ENCODE peak calls at places on chromosome X, in eight cellular contexts. O is activated gamma-delta T cell treated with Interleukin-2 at 50 U/mL for 16 hours; W is skeletal muscle cell; H is neuronal stem cell; A is activated CD4-positive, alpha-beta T cell treated with anti-CD3 and anti-CD28 coated beads, Interleukin-2, amount 10 ng/mL, durations not matched to agents 7 days and 5 days; J is NCI-H524; D is ureter; L is nephron progenitor cell. V is an unnamed sample.

GRCh38 chrX:22800806-22801205 is 199.0 kb upstream of the DDX53 start:
- DNase-seq in O (no peak), W (no peak), H (no peak), A (no peak), J (no peak), D (no peak), L (no peak), V (no peak)

GRCh38 chrX:45803383-45803921 is 602.8 kb upstream of the DIPK2B start:
- DNase-seq in O (no peak), W (peak), H (no peak), A (no peak), J (no peak), D (no peak), L (no peak), V (no peak)

GRCh38 chrX:57640674-57641016 is 39.4 kb downstream of the NLRP2B start:
- DNase-seq in O (no peak), W (no peak), H (no peak), A (no peak), J (no peak), D (no peak), L (no peak), V (no peak)

GRCh38 chrX:109840585-109840984 is 107.5 kb upstream of the ACSL4 start:
- DNase-seq in O (no peak), W (peak), H (no peak), A (no peak), J (no peak), D (no peak), L (no peak), V (peak)

GRCh38 chrX:69538321-69538876 is 34.3 kb downstream of the NALF2 start:
- DNase-seq in O (peak), W (peak), H (peak), A (peak), J (peak), D (peak), L (peak), V (peak)

GRCh38 chrX:41621236-41621651 is 67.5 kb upstream of the GPR34 start:
- DNase-seq in O (no peak), W (no peak), H (no peak), A (no peak), J (no peak), D (no peak), L (no peak), V (peak)

GRCh38 chrX:148290937-148291336 is 209.5 kb upstream of the AFF2 start:
- DNase-seq in O (no peak), W (no peak), H (no peak), A (no peak), J (no peak), D (no peak), L (no peak), V (no peak)

GRCh38 chrX:125205918-125206665 is 113.6 kb upstream of the TEX13C start:
- DNase-seq in O (no peak), W (no peak), H (no peak), A (no peak), J (peak), D (no peak), L (peak), V (no peak)

GRCh38 chrX:29297171-29297800 is 710.0 kb downstream of the IL1RAPL1 start:
- DNase-seq in O (no peak), W (no peak), H (no peak), A (no peak), J (no peak), D (no peak), L (no peak), V (no peak)

GRCh38 chrX:41010188-41010846 is 74.9 kb upstream of the USP9X start:
- DNase-seq in O (peak), W (peak), H (no peak), A (peak), J (no peak), D (peak), L (peak), V (peak)

GRCh38 chrX:68937581-68937980 is 108.8 kb downstream of the EFNB1 start:
- DNase-seq in O (no peak), W (no peak), H (no peak), A (no peak), J (no peak), D (no peak), L (no peak), V (no peak)

GRCh38 chrX:120021927-120022326 is 55.6 kb downstream of the RHOXF2B start:
- DNase-seq in O (no peak), W (no peak), H (no peak), A (no peak), J (no peak), D (no peak), L (no peak), V (peak)

GRCh38 chrX:43165343-43165920 is 387.5 kb upstream of the PPP1R2C start:
- DNase-seq in O (no peak), W (no peak), H (no peak), A (no peak), J (no peak), D (no peak), L (no peak), V (no peak)

GRCh38 chrX:145687707-145688106 is 129.9 kb upstream of the SLITRK2 start:
- DNase-seq in O (no peak), W (no peak), H (no peak), A (no peak), J (no peak), D (no peak), L (no peak), V (no peak)

GRCh38 chrX:3175659-3176438 is 134.6 kb downstream of the ARSF start:
- DNase-seq in O (no peak), W (no peak), H (no peak), A (no peak), J (no peak), D (no peak), L (no peak), V (no peak)

GRCh38 chrX:47168495-47169073 is 23.6 kb downstream of the RBM10 start:
- DNase-seq in O (no peak), W (no peak), H (no peak), A (no peak), J (no peak), D (no peak), L (no peak), V (no peak)

GRCh38 chrX:148562846-148563245 is 62.4 kb downstream of the AFF2 start:
- DNase-seq in O (no peak), W (no peak), H (no peak), A (no peak), J (no peak), D (no peak), L (no peak), V (no peak)

GRCh38 chrX:74505437-74505836 is 84.1 kb downstream of the SLC16A2 start:
- DNase-seq in O (no peak), W (no peak), H (no peak), A (no peak), J (peak), D (no peak), L (peak), V (no peak)

GRCh38 chrX:68982476-68982875 is 153.7 kb downstream of the EFNB1 start:
- DNase-seq in O (no peak), W (no peak), H (no peak), A (no peak), J (no peak), D (no peak), L (no peak), V (no peak)

GRCh38 chrX:124346877-124347241 is 496 bp downstream of the SH2D1A start:
- DNase-seq in O (no peak), W (no peak), H (no peak), A (no peak), J (no peak), D (no peak), L (no peak), V (no peak)

GRCh38 chrX:130108647-130109428 is 1.5 kb downstream of the ELF4 start:
- DNase-seq in O (no peak), W (no peak), H (no peak), A (peak), J (no peak), D (no peak), L (no peak), V (peak)

GRCh38 chrX:91108761-91109160 is 325.9 kb upstream of the PABPC5 start:
- DNase-seq in O (no peak), W (no peak), H (no peak), A (no peak), J (no peak), D (no peak), L (no peak), V (no peak)

GRCh38 chrX:85024562-85024961 is 20.9 kb downstream of the APOOL start:
- DNase-seq in O (no peak), W (no peak), H (no peak), A (no peak), J (peak), D (no peak), L (no peak), V (no peak)

GRCh38 chrX:85994787-85995186 is 52.6 kb downstream of the CHM start:
- DNase-seq in O (no peak), W (no peak), H (no peak), A (no peak), J (no peak), D (no peak), L (no peak), V (no peak)

GRCh38 chrX:56564182-56564885 is 907 bp downstream of the UBQLN2 start:
- DNase-seq in O (peak), W (no peak), H (peak), A (peak), J (peak), D (no peak), L (peak), V (peak)

GRCh38 chrX:120769576-120770341 is 105.9 kb downstream of the CT47B1 start:
- DNase-seq in O (no peak), W (no peak), H (no peak), A (peak), J (peak), D (no peak), L (no peak), V (no peak)

GRCh38 chrX:43349363-43349762 is 306.7 kb upstream of the MAOA start:
- DNase-seq in O (peak), W (no peak), H (peak), A (peak), J (peak), D (no peak), L (peak), V (peak)

GRCh38 chrX:129478516-129478915 is 44.8 kb downstream of the SMARCA1 start:
- DNase-seq in O (no peak), W (peak), H (no peak), A (no peak), J (no peak), D (no peak), L (no peak), V (no peak)

GRCh38 chrX:74492720-74493201 is 71.5 kb downstream of the SLC16A2 start:
- DNase-seq in O (no peak), W (no peak), H (peak), A (peak), J (peak), D (no peak), L (peak), V (peak)

GRCh38 chrX:94871640-94872039 is 1197.6 kb downstream of the FAM133A start:
- DNase-seq in O (no peak), W (no peak), H (no peak), A (no peak), J (no peak), D (no peak), L (no peak), V (no peak)

GRCh38 chrX:20515841-20516461 is 249.2 kb upstream of the RPS6KA3 start:
- DNase-seq in O (no peak), W (peak), H (no peak), A (peak), J (no peak), D (no peak), L (no peak), V (no peak)

GRCh38 chrX:111511477-111511876 is at the start of gene SERTM2:
- DNase-seq in O (no peak), W (no peak), H (no peak), A (no peak), J (peak), D (no peak), L (no peak), V (no peak)

GRCh38 chrX:12961191-12961718 is 13.7 kb upstream of the TMSB4X start:
- DNase-seq in O (no peak), W (no peak), H (no peak), A (no peak), J (no peak), D (no peak), L (no peak), V (no peak)

GRCh38 chrX:68934922-68935321 is 106.1 kb downstream of the EFNB1 start:
- DNase-seq in O (no peak), W (no peak), H (no peak), A (no peak), J (no peak), D (no peak), L (no peak), V (no peak)

GRCh38 chrX:3777416-3777815 is 64.0 kb upstream of the PRKX start:
- DNase-seq in O (no peak), W (no peak), H (no peak), A (no peak), J (no peak), D (no peak), L (no peak), V (no peak)

GRCh38 chrX:139738581-139738980 is 30.6 kb upstream of the MCF2 start:
- DNase-seq in O (no peak), W (no peak), H (no peak), A (peak), J (no peak), D (no peak), L (no peak), V (no peak)